ENCODE peak calls at places on chromosome 16, in ten cellular contexts. L is OCI-LY7; I is ovary; O is keratinocyte; B is A549; H is SK-N-SH; V is neural progenitor cell; T is CD8-positive, alpha-beta T cell; M is colonic mucosa; X is heart right ventricle. Z is an unnamed sample. For H3K4me1, the result is how much of the 10 kb centered on the place peaks cover.

GRCh38 chr16:27320261-27321012 is 6.7 kb downstream of the IL4R start:
- DNase-seq in B (no peak), O (no peak), M (no peak), H (no peak), T (no peak), V (no peak), I (no peak), X (no peak), L (no peak), Z (no peak)

GRCh38 chr16:58127033-58127556 is 2.1 kb downstream of the CFAP20 start:
- DNase-seq in M (no peak), V (peak), B (peak), T (no peak), X (no peak), I (no peak), O (no peak), H (no peak), L (peak), Z (no peak)

GRCh38 chr16:50213939-50214519 is 52.3 kb upstream of the ADCY7 start:
- DNase-seq in T (no peak), M (no peak), X (no peak), B (peak), H (peak), L (peak), O (no peak), V (peak), I (no peak), Z (no peak)

GRCh38 chr16:54286067-54286329 is 589 bp downstream of the IRX3 start:
- DNase-seq in X (no peak), H (no peak), L (no peak), O (no peak), V (no peak), B (no peak), I (no peak), M (no peak), T (no peak), Z (no peak)

GRCh38 chr16:4404247-4404966 is 12.0 kb downstream of the CORO7 start:
- DNase-seq in L (peak), V (peak), X (no peak), T (no peak), H (peak), B (peak), I (peak), M (peak), O (no peak), Z (no peak)

GRCh38 chr16:81513204-81514040 is 68.8 kb downstream of the CMIP start:
- DNase-seq in X (peak), B (peak), I (peak), V (peak), M (peak), H (no peak), L (no peak), T (no peak), O (no peak), Z (peak)

GRCh38 chr16:66365588-66365987 is 903 bp upstream of the CDH5 start:
- DNase-seq in L (no peak), I (peak), X (peak), V (no peak), O (no peak), H (no peak), T (no peak), M (peak), B (peak), Z (peak)

GRCh38 chr16:84098939-84099338 is 17.8 kb downstream of the MBTPS1 start:
- DNase-seq in B (no peak), V (no peak), I (no peak), M (no peak), H (no peak), X (no peak), L (no peak), O (no peak), T (no peak), Z (no peak)

GRCh38 chr16:27902551-27902950 is 161.0 kb downstream of the GSG1L start:
- DNase-seq in L (no peak), V (no peak), H (no peak), B (no peak), X (no peak), T (no peak), I (no peak), M (no peak), O (no peak), Z (no peak)

GRCh38 chr16:68401871-68402747 is 46.2 kb downstream of the SMPD3 start:
- DNase-seq in L (no peak), H (no peak), O (no peak), X (no peak), T (no peak), B (no peak), V (no peak), I (no peak), M (no peak), Z (peak)

GRCh38 chr16:62190426-62190825 is 154.2 kb upstream of the CDH8 start:
- DNase-seq in H (peak), V (peak), L (peak), I (no peak), X (no peak), O (no peak), M (no peak), B (peak), T (no peak), Z (no peak)

GRCh38 chr16:67930191-67930590 is 1.5 kb downstream of the CTRL start:
- DNase-seq in L (no peak), B (no peak), O (no peak), V (no peak), T (no peak), I (peak), M (no peak), X (no peak), H (no peak), Z (no peak)

GRCh38 chr16:17294856-17295255 is 175.9 kb downstream of the XYLT1 start:
- DNase-seq in V (no peak), T (no peak), I (no peak), L (no peak), O (no peak), B (no peak), X (no peak), H (no peak), M (no peak), Z (no peak)

GRCh38 chr16:4307215-4308037 is 8.4 kb upstream of the GLIS2 start:
- DNase-seq in H (peak), L (peak), O (no peak), M (peak), X (peak), V (peak), B (peak), I (peak), T (peak), Z (peak)

GRCh38 chr16:72959301-72959996 is 88.5 kb downstream of the ZFHX3 start:
- DNase-seq in M (no peak), X (no peak), B (no peak), O (no peak), I (no peak), V (no peak), T (no peak), H (no peak), L (no peak), Z (no peak)

GRCh38 chr16:30805370-30806169 is 18.6 kb upstream of the ZNF629 start:
- DNase-seq in L (no peak), V (peak), X (peak), T (peak), B (peak), H (peak), I (peak), O (no peak), M (peak), Z (peak)

GRCh38 chr16:966035-966434 is 4.7 kb downstream of the LMF1 start:
- DNase-seq in T (no peak), M (no peak), H (no peak), O (no peak), B (no peak), V (no peak), I (no peak), L (no peak), X (no peak), Z (peak)

GRCh38 chr16:27226476-27226875 is 23.1 kb downstream of the KDM8 start:
- DNase-seq in O (peak), X (no peak), B (no peak), L (no peak), V (no peak), M (peak), H (no peak), I (no peak), T (no peak), Z (peak)

GRCh38 chr16:72939247-72939646 is 108.7 kb downstream of the ZFHX3 start:
- DNase-seq in B (peak), H (no peak), M (peak), X (peak), T (no peak), I (no peak), O (no peak), V (no peak), L (no peak), Z (peak)

GRCh38 chr16:24525970-24526559 is 13.3 kb upstream of the RBBP6 start:
- DNase-seq in I (no peak), T (no peak), L (no peak), H (no peak), V (no peak), X (no peak), M (no peak), O (peak), B (peak), Z (no peak)

GRCh38 chr16:4306439-4307214 is 9.2 kb upstream of the GLIS2 start:
- DNase-seq in I (no peak), M (peak), H (peak), V (peak), X (no peak), O (no peak), B (no peak), L (peak), T (peak), Z (no peak)

GRCh38 chr16:53257001-53257400 is 177.3 kb upstream of the RBL2 start:
- DNase-seq in B (no peak), I (no peak), T (no peak), L (no peak), V (no peak), H (no peak), M (no peak), O (no peak), X (no peak), Z (no peak)

GRCh38 chr16:79171504-79172240 is 428.9 kb downstream of the MAF start:
- DNase-seq in B (no peak), L (no peak), T (no peak), X (no peak), H (peak), I (no peak), O (no peak), V (no peak), M (no peak), Z (no peak)

GRCh38 chr16:75288181-75288580 is 36.8 kb upstream of the BCAR1 start:
- DNase-seq in T (no peak), V (no peak), I (no peak), L (no peak), H (peak), B (no peak), M (no peak), O (no peak), X (no peak), Z (no peak)

GRCh38 chr16:20956319-20956718 is 55.7 kb downstream of the LYRM1 start:
- DNase-seq in H (no peak), B (no peak), M (no peak), T (no peak), I (no peak), V (no peak), X (no peak), L (no peak), O (no peak), Z (no peak)

GRCh38 chr16:14150796-14151195 is 79.7 kb downstream of the MRTFB start:
- DNase-seq in X (no peak), V (no peak), L (no peak), B (no peak), O (no peak), I (no peak), M (no peak), T (no peak), H (no peak), Z (no peak)

GRCh38 chr16:70416748-70417616 is 21.9 kb downstream of the ST3GAL2 start:
- DNase-seq in T (no peak), B (no peak), M (peak), L (peak), H (no peak), O (no peak), V (no peak), I (no peak), X (no peak), Z (no peak)

GRCh38 chr16:46932802-46933201 is 40.7 kb downstream of the DNAJA2 start:
- DNase-seq in M (no peak), B (no peak), V (no peak), I (no peak), H (no peak), L (peak), T (no peak), X (no peak), O (no peak), Z (no peak)

GRCh38 chr16:70465999-70466811 is 11.8 kb downstream of the FCSK start:
- DNase-seq in H (no peak), B (no peak), I (no peak), L (no peak), M (no peak), O (no peak), X (no peak), T (no peak), V (no peak), Z (no peak)

GRCh38 chr16:10753670-10754069 is 10.0 kb downstream of the NUBP1 start:
- DNase-seq in T (no peak), O (no peak), L (no peak), I (no peak), M (no peak), H (no peak), V (no peak), B (no peak), X (no peak), Z (no peak)

GRCh38 chr16:77582956-77583355 is 139.4 kb upstream of the NUDT7 start:
- DNase-seq in O (no peak), H (no peak), B (no peak), L (no peak), X (no peak), M (no peak), T (no peak), I (no peak), V (peak), Z (no peak)

GRCh38 chr16:51154271-51155171 is 3.5 kb upstream of the SALL1 start:
- DNase-seq in O (no peak), B (no peak), I (no peak), L (no peak), T (no peak), X (no peak), H (peak), V (peak), M (no peak), Z (no peak)

GRCh38 chr16:31351937-31352315 is 3.0 kb upstream of the ITGAX start:
- DNase-seq in X (no peak), M (no peak), H (no peak), T (no peak), O (no peak), L (no peak), V (no peak), I (no peak), B (no peak), Z (peak)

GRCh38 chr16:82016964-82017363 is 5.7 kb upstream of the SDR42E1 start:
- DNase-seq in T (no peak), M (no peak), I (no peak), H (no peak), L (no peak), V (no peak), O (no peak), X (no peak), B (no peak), Z (no peak)

GRCh38 chr16:1037023-1037933 is 35.3 kb upstream of the SSTR5 start:
- DNase-seq in L (no peak), B (no peak), H (no peak), X (no peak), I (no peak), M (no peak), O (peak), T (no peak), V (no peak), Z (no peak)

GRCh38 chr16:85605051-85605911 is 7.8 kb upstream of the GSE1 start:
- DNase-seq in X (no peak), O (no peak), B (no peak), V (no peak), M (no peak), I (no peak), H (no peak), T (no peak), L (no peak), Z (no peak)

GRCh38 chr16:23496826-23497542 is 13.3 kb downstream of the GGA2 start:
- DNase-seq in L (no peak), V (no peak), M (no peak), O (no peak), B (no peak), H (no peak), I (peak), X (no peak), T (no peak), Z (no peak)

GRCh38 chr16:57503366-57503765 is 17.1 kb upstream of the DOK4 start:
- DNase-seq in H (no peak), T (no peak), M (no peak), B (no peak), X (no peak), I (no peak), V (no peak), L (no peak), O (no peak), Z (no peak)

GRCh38 chr16:11106726-11107125 is 149.3 kb downstream of the SOCS1 start:
- DNase-seq in O (no peak), B (no peak), M (peak), T (no peak), V (no peak), H (no peak), L (no peak), X (no peak), I (no peak), Z (no peak)

GRCh38 chr16:29662000-29662728 is 883 bp upstream of the SPN start:
- DNase-seq in I (no peak), H (no peak), X (no peak), V (no peak), O (no peak), L (no peak), B (no peak), T (no peak), M (no peak), Z (no peak)

GRCh38 chr16:29662729-29663019 is 373 bp upstream of the SPN start:
- DNase-seq in X (no peak), H (no peak), V (no peak), I (no peak), O (no peak), B (no peak), M (no peak), L (peak), T (peak), Z (no peak)

GRCh38 chr16:29663020-29663828 is at the start of gene SPN:
- DNase-seq in B (no peak), L (peak), O (no peak), M (no peak), I (no peak), X (no peak), H (no peak), V (no peak), T (peak), Z (no peak)

GRCh38 chr16:29664133-29664912 is 1.3 kb downstream of the SPN start:
- DNase-seq in I (no peak), B (no peak), L (peak), X (no peak), M (no peak), H (no peak), T (peak), V (peak), O (no peak), Z (no peak)

GRCh38 chr16:29663829-29664132 is 734 bp downstream of the SPN start:
- DNase-seq in I (no peak), B (no peak), H (no peak), T (no peak), V (no peak), L (no peak), X (no peak), M (no peak), O (no peak), Z (no peak)
- H3K4me1 ChIP-seq in I (under half), B (under half), H (under half), T (half or more), V (under half), L (under half), X (under half), M (under half), O (under half), Z (under half)

GRCh38 chr16:88505405-88506082 is 52.5 kb downstream of the ZFPM1 start:
- DNase-seq in T (peak), H (peak), L (peak), I (no peak), O (peak), B (peak), V (no peak), X (no peak), M (peak), Z (no peak)
- TF ChIP-seq CTCF in T (peak), H (peak), L (peak), I (no peak), O (peak), B (peak), V (no peak), X (peak), M (peak), Z (peak)

GRCh38 chr16:2692948-2693651 is 10.8 kb downstream of the KCTD5 start:
- DNase-seq in O (no peak), M (no peak), L (no peak), X (no peak), V (peak), B (no peak), I (peak), H (no peak), T (no peak), Z (no peak)
- H3K27ac ChIP-seq in O (no peak), M (no peak), L (no peak), X (peak), V (peak), B (no peak), I (no peak), H (no peak), T (no peak), Z (peak)

GRCh38 chr16:86959182-86959651 is 358.0 kb downstream of the C16orf95 start:
- DNase-seq in T (no peak), M (no peak), B (no peak), V (no peak), O (no peak), L (no peak), X (no peak), H (no peak), I (no peak), Z (no peak)
- H3K4me1 ChIP-seq in T (under half), M (under half), B (under half), V (under half), O (under half), L (under half), X (under half), H (under half), I (under half), Z (under half)

GRCh38 chr16:3150346-3151218 is 15.8 kb downstream of the ZNF213 start:
- DNase-seq in B (peak), I (peak), V (peak), X (peak), L (peak), O (no peak), M (peak), T (peak), H (peak), Z (peak)

GRCh38 chr16:3149630-3150345 is 15.0 kb downstream of the ZNF213 start:
- DNase-seq in L (peak), X (peak), I (peak), V (peak), O (no peak), B (peak), H (peak), T (peak), M (peak), Z (peak)

GRCh38 chr16:3153077-3153368 is 18.2 kb downstream of the ZNF213 start:
- DNase-seq in O (no peak), X (no peak), L (no peak), T (no peak), V (no peak), I (no peak), H (no peak), M (no peak), B (no peak), Z (no peak)

GRCh38 chr16:3152022-3152272 is 17.1 kb downstream of the ZNF213 start:
- DNase-seq in T (no peak), M (no peak), H (no peak), V (no peak), X (no peak), I (no peak), L (no peak), B (no peak), O (no peak), Z (no peak)

GRCh38 chr16:3152273-3153076 is 17.6 kb downstream of the ZNF213 start:
- DNase-seq in L (peak), M (peak), I (peak), B (peak), H (peak), X (peak), V (peak), T (peak), O (no peak), Z (peak)
- TF ChIP-seq CTCF in L (peak), M (no peak), I (no peak), B (peak), H (peak), X (peak), V (peak), T (no peak), O (peak), Z (peak)

Z was measured in heart left ventricle.